ENCODE peak calls at places on chromosomes 12 and 14, in eight cellular contexts. T is neural crest cell; S is A549; V is B cell; Y is heart left ventricle; W is left ventricle myocardium superior; Z is stimulated activated CD8-positive, alpha-beta memory T cell treated with anti-CD3 and anti-CD28 coated beads, Interleukin-4, amount 100 ng/mL, for 4 hours; N is LoVo. U is an unnamed sample.

GRCh38 chr12:21416611-21417121 is 20.8 kb upstream of the PYROXD1 start:
- DNase-seq in T (no peak), S (peak), V (no peak), Y (no peak), W (no peak), Z (no peak), N (no peak), U (no peak)

GRCh38 chr14:69351385-69351784 is 46.7 kb downstream of the ERH start:
- DNase-seq in T (no peak), S (no peak), V (no peak), Y (no peak), W (no peak), Z (no peak), N (no peak), U (no peak)

GRCh38 chr14:104935026-104935650 is 10.5 kb downstream of the PLD4 start:
- DNase-seq in T (no peak), S (no peak), V (no peak), Y (peak), W (no peak), Z (no peak), N (no peak), U (no peak)

GRCh38 chr14:64279719-64280668 is 14.2 kb downstream of the ESR2 start:
- DNase-seq in T (no peak), S (peak), V (no peak), Y (no peak), W (no peak), Z (no peak), N (peak), U (no peak)

GRCh38 chr14:38210168-38210567 is 2.5 kb downstream of the SSTR1 start:
- DNase-seq in T (no peak), S (peak), V (no peak), Y (no peak), W (peak), Z (no peak), N (no peak), U (no peak)

GRCh38 chr14:29926701-29927595 is 699 bp downstream of the PRKD1 start:
- DNase-seq in T (peak), S (peak), V (peak), Y (peak), W (peak), Z (no peak), N (no peak), U (peak)

GRCh38 chr12:127774828-127775227 is 492.1 kb upstream of the TMEM132C start:
- DNase-seq in T (no peak), S (no peak), V (no peak), Y (no peak), W (no peak), Z (no peak), N (no peak), U (no peak)

GRCh38 chr12:59929091-59929490 is 333.3 kb downstream of the SLC16A7 start:
- DNase-seq in T (no peak), S (peak), V (no peak), Y (no peak), W (no peak), Z (no peak), N (no peak), U (no peak)

GRCh38 chr12:52600071-52600470 is 1.2 kb downstream of the KRT72 start:
- DNase-seq in T (no peak), S (no peak), V (no peak), Y (no peak), W (no peak), Z (no peak), N (no peak), U (no peak)

GRCh38 chr12:42673535-42673934 is 84.0 kb upstream of the PRICKLE1 start:
- DNase-seq in T (no peak), S (no peak), V (no peak), Y (no peak), W (no peak), Z (no peak), N (no peak), U (no peak)

GRCh38 chr12:53492188-53492587 is 7.1 kb downstream of the MAP3K12 start:
- DNase-seq in T (no peak), S (no peak), V (no peak), Y (no peak), W (no peak), Z (no peak), N (no peak), U (no peak)

GRCh38 chr12:101783150-101783549 is 43.9 kb upstream of the SYCP3 start:
- DNase-seq in T (no peak), S (no peak), V (no peak), Y (no peak), W (no peak), Z (no peak), N (no peak), U (no peak)

GRCh38 chr14:86796221-86797074 is 1196.5 kb downstream of the GALC start:
- DNase-seq in T (no peak), S (no peak), V (no peak), Y (no peak), W (no peak), Z (no peak), N (no peak), U (no peak)

GRCh38 chr12:121144416-121144914 is 11.8 kb downstream of the P2RX7 start:
- DNase-seq in T (no peak), S (peak), V (no peak), Y (no peak), W (no peak), Z (no peak), N (peak), U (no peak)

GRCh38 chr12:17975763-17976162 is 114.2 kb downstream of the RERGL start:
- DNase-seq in T (no peak), S (no peak), V (no peak), Y (no peak), W (no peak), Z (no peak), N (no peak), U (no peak)

GRCh38 chr12:45613306-45613705 is 116.2 kb upstream of the ARID2 start:
- DNase-seq in T (no peak), S (no peak), V (no peak), Y (no peak), W (no peak), Z (no peak), N (no peak), U (no peak)

U was measured in GM13977.